ENCODE peak calls at places on chromosome 4, in ten cellular contexts. E, Y, H, C, J, W, R, U, Z and T are unnamed samples. For H3K27me3 and H3K36me3, the result is how much of the 10 kb centered on the place peaks cover.

GRCh38 chr4:81814909-81815539 is 343.3 kb upstream of the RASGEF1B start:
- DNase-seq in E (no peak), Y (peak), H (no peak), C (no peak), J (no peak), W (no peak), R (no peak), U (no peak), Z (no peak), T (no peak)

GRCh38 chr4:125070869-125071268 is 243.9 kb upstream of the FAT4 start:
- DNase-seq in E (no peak), Y (no peak), H (no peak), C (no peak), J (no peak), W (no peak), R (no peak), U (no peak), Z (no peak), T (no peak)

GRCh38 chr4:146643812-146644401 is 5.2 kb downstream of the POU4F2 start:
- DNase-seq in E (peak), Y (peak), H (peak), C (peak), J (no peak), W (no peak), R (no peak), U (no peak), Z (no peak), T (no peak)

GRCh38 chr4:23888421-23889319 is 1.2 kb downstream of the PPARGC1A start:
- DNase-seq in E (peak), Y (peak), H (peak), C (no peak), J (no peak), W (no peak), R (no peak), U (peak), Z (no peak), T (no peak)

GRCh38 chr4:151669990-151670389 is 90.8 kb downstream of the GATB start:
- DNase-seq in E (no peak), Y (no peak), H (no peak), C (no peak), J (no peak), W (no peak), R (no peak), U (no peak), Z (no peak), T (no peak)

GRCh38 chr4:165010487-165010886 is 21.3 kb upstream of the TRIM60 start:
- DNase-seq in E (no peak), Y (no peak), H (no peak), C (no peak), J (no peak), W (no peak), R (no peak), U (no peak), Z (no peak), T (no peak)

GRCh38 chr4:149885896-149886295 is 70.3 kb upstream of the IQCM start:
- DNase-seq in E (no peak), Y (no peak), H (peak), C (no peak), J (no peak), W (peak), R (no peak), U (no peak), Z (no peak), T (no peak)

GRCh38 chr4:19382993-19383392 is 868.7 kb upstream of the SLIT2 start:
- DNase-seq in E (no peak), Y (no peak), H (peak), C (no peak), J (no peak), W (peak), R (no peak), U (no peak), Z (no peak), T (no peak)

GRCh38 chr4:187608001-187608421 is 387.6 kb upstream of the ZFP42 start:
- DNase-seq in E (no peak), Y (peak), H (peak), C (no peak), J (no peak), W (peak), R (no peak), U (no peak), Z (no peak), T (no peak)

GRCh38 chr4:70152088-70152487 is 1.9 kb upstream of the PRR27 start:
- DNase-seq in E (no peak), Y (no peak), H (no peak), C (no peak), J (no peak), W (no peak), R (no peak), U (no peak), Z (no peak), T (no peak)

GRCh38 chr4:119300072-119300387 is 21.9 kb downstream of the FABP2 start:
- DNase-seq in E (no peak), Y (peak), H (peak), C (no peak), J (peak), W (peak), R (peak), U (peak), Z (no peak), T (no peak)

GRCh38 chr4:79397951-79398350 is 10.1 kb downstream of the GK2 start:
- DNase-seq in E (no peak), Y (no peak), H (no peak), C (no peak), J (no peak), W (no peak), R (no peak), U (no peak), Z (no peak), T (no peak)

GRCh38 chr4:67875011-67875410 is 8.8 kb downstream of the TMPRSS11D start:
- DNase-seq in E (no peak), Y (peak), H (peak), C (no peak), J (no peak), W (no peak), R (no peak), U (no peak), Z (no peak), T (no peak)

GRCh38 chr4:183099537-183100297 is 660 bp downstream of the WWC2 start:
- DNase-seq in E (peak), Y (no peak), H (peak), C (no peak), J (peak), W (no peak), R (peak), U (no peak), Z (no peak), T (no peak)
- H3K27me3 ChIP-seq in E (under half), Y (under half), H (under half), C (under half), J (under half), W (under half), R (under half), U (under half), Z (under half), T (under half)

GRCh38 chr4:53196195-53196641 is 169.6 kb downstream of the SCFD2 start:
- DNase-seq in E (no peak), Y (peak), H (peak), C (no peak), J (no peak), W (no peak), R (no peak), U (peak), Z (no peak), T (no peak)
- H3K4me3 ChIP-seq in E (no peak), Y (no peak), H (peak), C (no peak), J (no peak), W (no peak), R (no peak), U (peak), Z (no peak), T (no peak)

GRCh38 chr4:158850800-158851644 is 82.2 kb downstream of the FNIP2 start:
- DNase-seq in E (no peak), Y (peak), H (peak), C (peak), J (no peak), W (no peak), R (no peak), U (peak), Z (peak), T (no peak)

GRCh38 chr4:158854236-158854635 is 85.4 kb downstream of the FNIP2 start:
- DNase-seq in E (no peak), Y (no peak), H (no peak), C (no peak), J (no peak), W (no peak), R (no peak), U (no peak), Z (no peak), T (no peak)

GRCh38 chr4:158849681-158850080 is 80.9 kb downstream of the FNIP2 start:
- DNase-seq in E (no peak), Y (no peak), H (no peak), C (no peak), J (no peak), W (no peak), R (no peak), U (no peak), Z (no peak), T (no peak)

GRCh38 chr4:158847535-158847934 is 78.7 kb downstream of the FNIP2 start:
- DNase-seq in E (no peak), Y (no peak), H (no peak), C (no peak), J (no peak), W (no peak), R (no peak), U (no peak), Z (no peak), T (no peak)

DNA sequence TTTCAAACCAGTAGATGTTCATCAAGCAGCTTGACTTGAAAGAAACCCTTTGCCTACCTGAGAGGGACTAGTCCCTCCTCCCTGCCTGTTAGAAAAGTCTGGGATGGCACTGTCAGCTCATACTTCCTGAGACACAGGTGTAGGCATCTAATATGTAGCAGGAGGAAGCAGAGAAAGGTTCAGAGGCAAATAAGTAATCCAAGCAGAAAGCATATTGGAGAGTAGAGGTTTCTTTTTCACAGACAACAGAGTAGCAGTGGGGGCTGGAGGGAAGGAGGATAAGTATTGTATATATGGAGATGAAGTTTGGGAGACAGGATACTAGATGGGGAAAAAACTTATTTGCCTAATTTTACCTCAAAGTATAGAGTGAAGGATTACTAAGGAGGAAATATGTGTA is 81.5 kb downstream of the FNIP2 start:
- DNase-seq in E (no peak), Y (no peak), H (no peak), C (no peak), J (no peak), W (no peak), R (no peak), U (no peak), Z (no peak), T (no peak)
- H3K36me3 ChIP-seq in E (under half), Y (under half), H (half or more), C (under half), J (under half), W (under half), R (under half), U (under half), Z (under half), T (under half)

DNA sequence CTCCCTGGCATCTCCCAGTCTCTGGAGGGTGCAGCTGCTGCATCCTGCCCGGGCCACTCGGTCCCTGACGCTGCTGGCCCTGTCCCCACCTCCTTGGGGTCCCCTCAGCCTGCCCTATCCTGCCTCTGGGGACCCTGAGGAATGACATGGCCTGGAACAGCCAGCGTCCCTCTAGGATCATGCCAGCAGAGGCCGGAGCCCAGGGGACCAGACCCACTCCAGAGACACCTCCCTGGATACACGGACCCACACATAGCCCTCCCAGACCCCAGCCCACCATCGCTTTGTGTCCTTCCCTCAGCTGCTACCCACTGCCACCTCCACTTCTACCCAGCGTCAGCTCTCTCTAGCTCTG is 35.5 kb downstream of the CPLX1 start:
- DNase-seq in E (no peak), Y (no peak), H (no peak), C (no peak), J (peak), W (no peak), R (no peak), U (no peak), Z (no peak), T (no peak)
- H3K27me3 ChIP-seq in E (half or more), Y (half or more), H (under half), C (under half), J (half or more), W (under half), R (half or more), U (under half), Z (under half), T (under half)